ENCODE peak calls at places on chromosomes 5 and 9, in ten cellular contexts. One of them, this sample, is unnamed.

GRCh38 chr9:119289740-119290139 is 79.5 kb downstream of the BRINP1 start:
- DNase-seq in AG04449: no peak
- DNase-seq in tibial nerve: no peak
- DNase-seq in IMR-90: no peak
- DNase-seq in NB4: peak
- DNase-seq in gastrocnemius medialis: peak
- DNase-seq in ovary: no peak
- DNase-seq in tibial artery: peak
- DNase-seq in right lobe of liver: no peak
- DNase-seq in cardiac fibroblast: peak
- DNase-seq in this sample: peak

GRCh38 chr5:43042176-43042625 is 2.1 kb upstream of the ANXA2R start:
- DNase-seq in AG04449: no peak
- DNase-seq in right lobe of liver: peak
- DNase-seq in IMR-90: peak
- DNase-seq in tibial artery: peak
- DNase-seq in tibial nerve: peak
- DNase-seq in cardiac fibroblast: peak
- DNase-seq in ovary: peak
- DNase-seq in NB4: peak
- DNase-seq in gastrocnemius medialis: no peak
- DNase-seq in this sample: peak

GRCh38 chr5:96321371-96321770 is 111.7 kb downstream of the PCSK1 start:
- DNase-seq in AG04449: no peak
- DNase-seq in IMR-90: peak
- DNase-seq in cardiac fibroblast: no peak
- DNase-seq in right lobe of liver: no peak
- DNase-seq in gastrocnemius medialis: no peak
- DNase-seq in tibial nerve: no peak
- DNase-seq in tibial artery: no peak
- DNase-seq in ovary: no peak
- DNase-seq in NB4: no peak
- DNase-seq in this sample: peak

GRCh38 chr5:177169271-177169670 is 35.7 kb downstream of the NSD1 start:
- DNase-seq in gastrocnemius medialis: no peak
- DNase-seq in cardiac fibroblast: no peak
- DNase-seq in ovary: no peak
- DNase-seq in NB4: no peak
- DNase-seq in IMR-90: no peak
- DNase-seq in tibial artery: no peak
- DNase-seq in right lobe of liver: no peak
- DNase-seq in AG04449: no peak
- DNase-seq in tibial nerve: no peak
- DNase-seq in this sample: no peak

GRCh38 chr9:77305622-77306365 is 128.5 kb downstream of the VPS13A start:
- DNase-seq in NB4: no peak
- DNase-seq in ovary: no peak
- DNase-seq in cardiac fibroblast: peak
- DNase-seq in right lobe of liver: no peak
- DNase-seq in gastrocnemius medialis: no peak
- DNase-seq in tibial artery: no peak
- DNase-seq in IMR-90: peak
- DNase-seq in AG04449: peak
- DNase-seq in tibial nerve: no peak
- DNase-seq in this sample: peak

GRCh38 chr5:109877670-109878045 is 187.9 kb downstream of the MAN2A1 start:
- DNase-seq in gastrocnemius medialis: no peak
- DNase-seq in tibial artery: no peak
- DNase-seq in tibial nerve: no peak
- DNase-seq in cardiac fibroblast: no peak
- DNase-seq in right lobe of liver: no peak
- DNase-seq in IMR-90: peak
- DNase-seq in AG04449: no peak
- DNase-seq in NB4: no peak
- DNase-seq in ovary: no peak
- DNase-seq in this sample: peak

GRCh38 chr9:14245901-14246525 is 67.9 kb downstream of the NFIB start:
- DNase-seq in tibial artery: no peak
- DNase-seq in tibial nerve: no peak
- DNase-seq in AG04449: no peak
- DNase-seq in ovary: no peak
- DNase-seq in cardiac fibroblast: peak
- DNase-seq in NB4: no peak
- DNase-seq in right lobe of liver: no peak
- DNase-seq in gastrocnemius medialis: no peak
- DNase-seq in IMR-90: peak
- DNase-seq in this sample: no peak

GRCh38 chr5:78923622-78923970 is 61.5 kb downstream of the ARSB start:
- DNase-seq in IMR-90: no peak
- DNase-seq in NB4: no peak
- DNase-seq in AG04449: no peak
- DNase-seq in cardiac fibroblast: no peak
- DNase-seq in tibial artery: no peak
- DNase-seq in gastrocnemius medialis: no peak
- DNase-seq in ovary: no peak
- DNase-seq in tibial nerve: no peak
- DNase-seq in right lobe of liver: no peak
- DNase-seq in this sample: no peak

GRCh38 chr9:126790561-126790960 is 14.3 kb upstream of the ZBTB43 start:
- DNase-seq in cardiac fibroblast: no peak
- DNase-seq in tibial artery: no peak
- DNase-seq in AG04449: no peak
- DNase-seq in ovary: no peak
- DNase-seq in IMR-90: no peak
- DNase-seq in gastrocnemius medialis: peak
- DNase-seq in NB4: no peak
- DNase-seq in right lobe of liver: peak
- DNase-seq in tibial nerve: no peak
- DNase-seq in this sample: no peak

GRCh38 chr5:118557103-118557805 is 431.1 kb downstream of the DTWD2 start:
- DNase-seq in NB4: no peak
- DNase-seq in IMR-90: no peak
- DNase-seq in gastrocnemius medialis: no peak
- DNase-seq in ovary: no peak
- DNase-seq in AG04449: no peak
- DNase-seq in right lobe of liver: no peak
- DNase-seq in cardiac fibroblast: no peak
- DNase-seq in tibial artery: no peak
- DNase-seq in tibial nerve: no peak
- DNase-seq in this sample: no peak

GRCh38 chr9:93126825-93127368 is 7.2 kb downstream of the NINJ1 start:
- DNase-seq in gastrocnemius medialis: no peak
- DNase-seq in IMR-90: no peak
- DNase-seq in tibial nerve: peak
- DNase-seq in tibial artery: peak
- DNase-seq in ovary: no peak
- DNase-seq in right lobe of liver: peak
- DNase-seq in NB4: no peak
- DNase-seq in cardiac fibroblast: peak
- DNase-seq in AG04449: no peak
- DNase-seq in this sample: peak

GRCh38 chr9:95124582-95125359 is 192.7 kb downstream of the FANCC start:
- DNase-seq in NB4: no peak
- DNase-seq in IMR-90: no peak
- DNase-seq in right lobe of liver: no peak
- DNase-seq in cardiac fibroblast: no peak
- DNase-seq in gastrocnemius medialis: no peak
- DNase-seq in AG04449: no peak
- DNase-seq in ovary: no peak
- DNase-seq in tibial artery: no peak
- DNase-seq in tibial nerve: no peak
- DNase-seq in this sample: peak
- TF ChIP-seq CTCF in NB4: peak
- TF ChIP-seq CTCF in IMR-90: no peak
- TF ChIP-seq CTCF in right lobe of liver: no peak
- TF ChIP-seq CTCF in cardiac fibroblast: peak
- TF ChIP-seq CTCF in gastrocnemius medialis: peak
- TF ChIP-seq CTCF in AG04449: peak
- TF ChIP-seq CTCF in ovary: no peak
- TF ChIP-seq CTCF in tibial artery: peak
- TF ChIP-seq CTCF in tibial nerve: no peak
- TF ChIP-seq CTCF in this sample: peak

GRCh38 chr9:87501806-87502205 is 4.1 kb downstream of the DAPK1 start:
- DNase-seq in tibial nerve: no peak
- DNase-seq in right lobe of liver: no peak
- DNase-seq in cardiac fibroblast: no peak
- DNase-seq in ovary: no peak
- DNase-seq in tibial artery: no peak
- DNase-seq in IMR-90: no peak
- DNase-seq in AG04449: no peak
- DNase-seq in gastrocnemius medialis: no peak
- DNase-seq in NB4: no peak
- DNase-seq in this sample: no peak

GRCh38 chr9:87503970-87504369 is 6.3 kb downstream of the DAPK1 start:
- DNase-seq in right lobe of liver: no peak
- DNase-seq in tibial artery: no peak
- DNase-seq in tibial nerve: no peak
- DNase-seq in ovary: no peak
- DNase-seq in AG04449: no peak
- DNase-seq in cardiac fibroblast: no peak
- DNase-seq in gastrocnemius medialis: no peak
- DNase-seq in IMR-90: no peak
- DNase-seq in NB4: no peak
- DNase-seq in this sample: no peak

GRCh38 chr9:87500491-87500890 is 2.8 kb downstream of the DAPK1 start:
- DNase-seq in AG04449: no peak
- DNase-seq in tibial artery: no peak
- DNase-seq in ovary: no peak
- DNase-seq in IMR-90: no peak
- DNase-seq in right lobe of liver: no peak
- DNase-seq in cardiac fibroblast: peak
- DNase-seq in gastrocnemius medialis: no peak
- DNase-seq in tibial nerve: no peak
- DNase-seq in NB4: no peak
- DNase-seq in this sample: no peak

GRCh38 chr9:87500894-87501656 is 3.4 kb downstream of the DAPK1 start:
- DNase-seq in right lobe of liver: no peak
- DNase-seq in cardiac fibroblast: no peak
- DNase-seq in tibial artery: no peak
- DNase-seq in gastrocnemius medialis: no peak
- DNase-seq in tibial nerve: no peak
- DNase-seq in IMR-90: no peak
- DNase-seq in AG04449: no peak
- DNase-seq in ovary: no peak
- DNase-seq in NB4: no peak
- DNase-seq in this sample: no peak

GRCh38 chr9:87502446-87503232 is 5.0 kb downstream of the DAPK1 start:
- DNase-seq in gastrocnemius medialis: no peak
- DNase-seq in IMR-90: no peak
- DNase-seq in tibial artery: no peak
- DNase-seq in ovary: no peak
- DNase-seq in tibial nerve: no peak
- DNase-seq in cardiac fibroblast: no peak
- DNase-seq in NB4: peak
- DNase-seq in AG04449: no peak
- DNase-seq in right lobe of liver: peak
- DNase-seq in this sample: no peak
- H3K4me3 ChIP-seq in gastrocnemius medialis: no peak
- H3K4me3 ChIP-seq in IMR-90: no peak
- H3K4me3 ChIP-seq in tibial artery: no peak
- H3K4me3 ChIP-seq in ovary: no peak
- H3K4me3 ChIP-seq in tibial nerve: no peak
- H3K4me3 ChIP-seq in cardiac fibroblast: no peak
- H3K4me3 ChIP-seq in NB4: no peak
- H3K4me3 ChIP-seq in AG04449: no peak
- H3K4me3 ChIP-seq in right lobe of liver: no peak
- H3K4me3 ChIP-seq in this sample: no peak

GRCh38 chr9:70517926-70518325 is 103.5 kb upstream of the KLF9 start:
- DNase-seq in gastrocnemius medialis: no peak
- DNase-seq in NB4: no peak
- DNase-seq in tibial artery: no peak
- DNase-seq in AG04449: no peak
- DNase-seq in ovary: no peak
- DNase-seq in right lobe of liver: no peak
- DNase-seq in IMR-90: no peak
- DNase-seq in tibial nerve: no peak
- DNase-seq in cardiac fibroblast: peak
- DNase-seq in this sample: no peak

GRCh38 chr9:70525553-70525952 is 111.1 kb upstream of the KLF9 start:
- DNase-seq in right lobe of liver: no peak
- DNase-seq in ovary: no peak
- DNase-seq in tibial nerve: no peak
- DNase-seq in tibial artery: no peak
- DNase-seq in IMR-90: peak
- DNase-seq in gastrocnemius medialis: no peak
- DNase-seq in AG04449: no peak
- DNase-seq in cardiac fibroblast: peak
- DNase-seq in NB4: peak
- DNase-seq in this sample: peak

GRCh38 chr9:70514273-70514672 is 99.8 kb upstream of the KLF9 start:
- DNase-seq in ovary: no peak
- DNase-seq in IMR-90: no peak
- DNase-seq in tibial artery: no peak
- DNase-seq in tibial nerve: no peak
- DNase-seq in NB4: no peak
- DNase-seq in gastrocnemius medialis: no peak
- DNase-seq in right lobe of liver: no peak
- DNase-seq in AG04449: no peak
- DNase-seq in cardiac fibroblast: no peak
- DNase-seq in this sample: no peak

GRCh38 chr9:70519912-70520724 is 105.7 kb upstream of the KLF9 start:
- DNase-seq in tibial nerve: no peak
- DNase-seq in ovary: no peak
- DNase-seq in right lobe of liver: no peak
- DNase-seq in IMR-90: no peak
- DNase-seq in tibial artery: no peak
- DNase-seq in NB4: no peak
- DNase-seq in gastrocnemius medialis: no peak
- DNase-seq in AG04449: no peak
- DNase-seq in cardiac fibroblast: no peak
- DNase-seq in this sample: no peak
- TF ChIP-seq CTCF in tibial nerve: no peak
- TF ChIP-seq CTCF in ovary: no peak
- TF ChIP-seq CTCF in right lobe of liver: no peak
- TF ChIP-seq CTCF in IMR-90: no peak
- TF ChIP-seq CTCF in tibial artery: no peak
- TF ChIP-seq CTCF in NB4: no peak
- TF ChIP-seq CTCF in gastrocnemius medialis: no peak
- TF ChIP-seq CTCF in AG04449: no peak
- TF ChIP-seq CTCF in cardiac fibroblast: no peak
- TF ChIP-seq CTCF in this sample: no peak

DNA sequence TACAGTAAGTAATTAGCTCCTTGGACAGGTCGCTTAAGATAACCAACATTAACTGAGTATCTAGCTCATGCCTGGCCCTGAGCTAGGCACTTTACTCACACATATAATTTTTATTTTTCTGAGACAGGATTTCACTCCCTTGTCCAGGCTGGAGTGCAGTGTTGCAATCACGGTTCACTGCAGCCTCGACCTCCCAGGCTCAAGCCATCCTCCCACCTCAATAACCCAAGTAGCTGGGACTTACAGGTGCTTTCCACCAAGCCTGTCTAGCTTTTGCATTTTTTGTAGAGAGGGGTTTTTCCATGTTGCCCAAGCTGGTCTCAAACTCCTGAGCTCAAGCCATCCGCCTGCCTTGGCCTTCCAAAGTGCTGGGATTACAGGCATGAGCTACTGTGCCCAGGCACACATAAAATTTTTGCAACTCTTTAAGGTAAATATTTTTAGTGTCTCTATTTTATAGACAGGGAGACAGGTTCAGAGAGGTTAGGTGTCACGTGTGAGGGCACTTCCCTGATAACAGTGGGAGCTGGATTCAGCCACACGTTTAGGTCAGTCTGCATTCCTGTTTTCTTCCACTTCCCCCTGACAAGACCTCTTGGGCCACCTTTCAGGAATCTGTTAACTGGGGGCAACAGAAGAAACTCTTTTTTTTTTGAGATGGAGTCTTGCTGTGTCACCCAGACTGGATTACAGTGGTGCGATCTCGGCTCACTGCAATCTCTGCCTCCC is 18.2 kb downstream of the HBEGF start:
- DNase-seq in gastrocnemius medialis: no peak
- DNase-seq in ovary: no peak
- DNase-seq in tibial nerve: no peak
- DNase-seq in NB4: no peak
- DNase-seq in tibial artery: no peak
- DNase-seq in AG04449: no peak
- DNase-seq in IMR-90: no peak
- DNase-seq in right lobe of liver: no peak
- DNase-seq in cardiac fibroblast: no peak
- DNase-seq in this sample: no peak
- H3K4me3 ChIP-seq in gastrocnemius medialis: no peak
- H3K4me3 ChIP-seq in ovary: no peak
- H3K4me3 ChIP-seq in tibial nerve: no peak
- H3K4me3 ChIP-seq in NB4: no peak
- H3K4me3 ChIP-seq in tibial artery: no peak
- H3K4me3 ChIP-seq in AG04449: no peak
- H3K4me3 ChIP-seq in IMR-90: no peak
- H3K4me3 ChIP-seq in right lobe of liver: no peak
- H3K4me3 ChIP-seq in cardiac fibroblast: no peak
- H3K4me3 ChIP-seq in this sample: no peak